ENCODE peak calls at places on chromosomes 3 and 15, in ten cellular contexts. F is amygdala; H is AG04450; L is naive thymus-derived CD4-positive, alpha-beta T cell; A is body of pancreas; M is naive thymus-derived CD8-positive, alpha-beta T cell; E is activated naive CD4-positive, alpha-beta T cell treated with anti-CD3 and anti-CD28 coated beads, Interleukin-2, amount 50 U/mL, for 16 hours; O is AG09319; D is upper lobe of right lung; V is fibroblast of gingiva. B is an unnamed sample.

GRCh38 chr3:124699686-124700396 is 30.4 kb upstream of the UMPS start:
- DNase-seq in V (no peak), D (no peak), L (no peak), M (no peak), F (no peak), E (no peak), O (no peak), H (no peak), A (peak), B (no peak)

GRCh38 chr3:144343343-144343742 is 371.7 kb downstream of the DIPK2A start:
- DNase-seq in H (no peak), V (no peak), M (no peak), O (no peak), F (no peak), E (no peak), D (no peak), L (no peak), A (no peak), B (no peak)

GRCh38 chr15:99015677-99016568 is 8.3 kb upstream of the PGPEP1L start:
- DNase-seq in D (peak), F (no peak), H (no peak), V (no peak), E (no peak), M (no peak), L (no peak), A (peak), O (no peak), B (no peak)

GRCh38 chr3:53163459-53164387 is 2.7 kb downstream of the PRKCD start:
- DNase-seq in F (no peak), H (no peak), A (no peak), D (no peak), E (no peak), V (no peak), M (no peak), O (no peak), L (no peak), B (no peak)

GRCh38 chr15:27706300-27706699 is 392.8 kb downstream of the OCA2 start:
- DNase-seq in M (no peak), O (no peak), V (no peak), L (no peak), E (no peak), F (no peak), A (no peak), H (no peak), D (no peak), B (no peak)

GRCh38 chr3:57681691-57682090 is 11.2 kb downstream of the DENND6A start:
- DNase-seq in E (no peak), M (no peak), H (no peak), D (no peak), L (no peak), A (no peak), V (no peak), F (no peak), O (no peak), B (no peak)

GRCh38 chr3:29494305-29495036 is 213.6 kb downstream of the RBMS3 start:
- DNase-seq in M (no peak), E (no peak), A (no peak), V (peak), L (no peak), H (no peak), F (no peak), O (peak), D (no peak), B (no peak)

GRCh38 chr3:55884491-55885285 is 397.6 kb upstream of the WNT5A start:
- DNase-seq in L (no peak), A (no peak), V (no peak), F (no peak), H (no peak), E (no peak), M (no peak), D (no peak), O (no peak), B (no peak)

GRCh38 chr3:73950781-73951180 is 326.0 kb upstream of the PDZRN3 start:
- DNase-seq in D (no peak), E (no peak), F (no peak), M (no peak), O (no peak), V (no peak), L (no peak), H (no peak), A (no peak), B (no peak)

GRCh38 chr3:24521306-24522154 is 26.9 kb upstream of the THRB start:
- DNase-seq in L (no peak), O (no peak), M (no peak), E (no peak), F (no peak), V (peak), A (peak), D (peak), H (no peak), B (peak)

GRCh38 chr15:40925863-40926658 is 3.1 kb upstream of the DLL4 start:
- DNase-seq in D (no peak), F (peak), H (no peak), M (no peak), O (no peak), L (no peak), V (no peak), A (no peak), E (peak), B (peak)

GRCh38 chr15:80931721-80932609 is 57.7 kb downstream of the MESD start:
- DNase-seq in V (peak), L (no peak), F (no peak), D (no peak), M (no peak), O (no peak), E (no peak), A (no peak), H (no peak), B (no peak)

GRCh38 chr15:92938387-92938786 is 38.3 kb downstream of the CHD2 start:
- DNase-seq in E (no peak), M (no peak), F (no peak), V (no peak), A (no peak), H (no peak), D (no peak), O (no peak), L (no peak), B (no peak)

GRCh38 chr3:65575376-65575840 is 463.3 kb downstream of the MAGI1 start:
- DNase-seq in D (no peak), H (peak), M (no peak), A (no peak), L (no peak), V (peak), F (no peak), E (no peak), O (peak), B (no peak)

GRCh38 chr3:46297658-46298423 is 55.6 kb downstream of the CCR3 start:
- DNase-seq in D (no peak), M (no peak), L (no peak), F (no peak), A (peak), E (no peak), O (no peak), V (no peak), H (no peak), B (no peak)

GRCh38 chr15:41979493-41980266 is 7.3 kb upstream of the EHD4 start:
- DNase-seq in O (no peak), V (no peak), D (no peak), E (no peak), L (no peak), A (no peak), F (no peak), H (no peak), M (no peak), B (no peak)

GRCh38 chr15:38671675-38672141 is 107.1 kb upstream of the RASGRP1 start:
- DNase-seq in F (no peak), M (peak), H (no peak), O (no peak), D (no peak), V (no peak), E (peak), L (peak), A (no peak), B (no peak)

GRCh38 chr3:152444029-152444641 is 175.4 kb downstream of the MBNL1 start:
- DNase-seq in M (peak), E (no peak), F (no peak), L (no peak), H (peak), V (peak), D (no peak), O (peak), A (no peak), B (peak)

B was measured in NCI-H1092 treated with DMSO at 0.1 percent for 48 hours.